ENCODE peak calls at places on chromosomes 6 and 20, in four cellular contexts. N, G, A and C are unnamed samples.

GRCh38 chr6:41600499-41601247 is 37.6 kb upstream of the MDFI start:
- DNase-seq in N (no peak), G (no peak), A (no peak), C (no peak)

GRCh38 chr6:7390218-7390878 is 740 bp downstream of the RIOK1 start:
- DNase-seq in N (peak; percentile 13), G (no peak), A (peak; percentile 48), C (no peak)

GRCh38 chr6:52689857-52690256 is 18.9 kb downstream of the TMEM14A start:
- DNase-seq in N (no peak), G (no peak), A (no peak), C (no peak)

GRCh38 chr20:53865905-53866786 is 204.2 kb downstream of the BCAS1 start:
- DNase-seq in N (peak; percentile 50), G (no peak), A (peak; percentile 71), C (peak; percentile 99)

GRCh38 chr6:112231609-112232060 is 22.7 kb downstream of the LAMA4 start:
- DNase-seq in N (peak; percentile 68), G (no peak), A (no peak), C (no peak)

GRCh38 chr6:9140861-9141534 is 705.7 kb upstream of the SLC35B3 start:
- DNase-seq in N (peak; percentile 78), G (no peak), A (no peak), C (no peak)

GRCh38 chr6:112967974-112968373 is 620.8 kb downstream of the RFPL4B start:
- DNase-seq in N (no peak), G (no peak), A (no peak), C (no peak)

GRCh38 chr6:12354499-12354898 is 64.3 kb downstream of the EDN1 start:
- DNase-seq in N (peak; percentile 88), G (peak; percentile 95), A (peak; percentile 36), C (no peak)

GRCh38 chr20:50586531-50587232 is 76.5 kb downstream of the PTPN1 start:
- DNase-seq in N (no peak), G (no peak), A (no peak), C (no peak)

GRCh38 chr20:50589548-50590347 is 79.6 kb downstream of the PTPN1 start:
- DNase-seq in N (no peak), G (no peak), A (no peak), C (no peak)

GRCh38 chr20:50587291-50587961 is 77.2 kb downstream of the PTPN1 start:
- DNase-seq in N (no peak), G (no peak), A (no peak), C (no peak)

GRCh38 chr20:50590348-50590664 is 80.1 kb downstream of the PTPN1 start:
- DNase-seq in N (no peak), G (no peak), A (no peak), C (no peak)

DNA sequence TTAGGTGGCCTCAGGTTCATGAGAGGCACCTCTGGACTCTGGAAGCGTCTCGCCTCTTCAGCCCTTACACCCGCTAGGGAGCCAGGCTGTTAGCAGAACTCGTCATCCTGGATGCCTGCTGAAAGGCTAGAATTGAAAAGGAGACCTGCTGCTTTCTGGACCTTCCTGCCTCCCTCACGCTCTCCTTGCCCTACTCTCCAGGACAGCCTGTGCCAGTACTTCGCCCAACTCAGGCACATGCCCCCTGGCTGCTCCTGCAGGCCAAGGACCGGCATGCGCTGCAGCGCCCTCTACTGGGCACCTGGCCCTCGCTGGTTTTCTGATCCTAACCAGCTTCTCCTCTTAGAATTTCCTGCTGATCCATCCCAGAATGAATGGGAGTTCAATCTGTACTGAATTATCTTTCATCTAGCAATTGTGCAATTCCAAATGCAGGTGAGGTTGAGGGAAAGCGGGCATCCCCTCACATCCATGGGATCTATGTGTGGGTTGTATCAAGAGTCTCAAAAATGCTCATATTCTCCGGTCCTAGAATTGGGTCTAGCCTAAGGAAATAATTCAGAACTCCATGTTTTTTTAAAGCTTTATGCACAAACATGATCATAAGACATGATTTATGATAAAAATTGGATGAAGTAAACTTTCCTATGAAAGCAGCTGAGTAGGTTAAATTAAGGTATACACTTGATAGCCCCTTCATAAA is 78.0 kb downstream of the PTPN1 start:
- DNase-seq in N (peak; percentile 80), G (no peak), A (peak; percentile 74), C (peak; percentile 53)
- TF ChIP-seq CTCF in N (peak; percentile 98), G (peak; percentile 98), A (peak; percentile 100), C (peak; percentile 98)

DNA sequence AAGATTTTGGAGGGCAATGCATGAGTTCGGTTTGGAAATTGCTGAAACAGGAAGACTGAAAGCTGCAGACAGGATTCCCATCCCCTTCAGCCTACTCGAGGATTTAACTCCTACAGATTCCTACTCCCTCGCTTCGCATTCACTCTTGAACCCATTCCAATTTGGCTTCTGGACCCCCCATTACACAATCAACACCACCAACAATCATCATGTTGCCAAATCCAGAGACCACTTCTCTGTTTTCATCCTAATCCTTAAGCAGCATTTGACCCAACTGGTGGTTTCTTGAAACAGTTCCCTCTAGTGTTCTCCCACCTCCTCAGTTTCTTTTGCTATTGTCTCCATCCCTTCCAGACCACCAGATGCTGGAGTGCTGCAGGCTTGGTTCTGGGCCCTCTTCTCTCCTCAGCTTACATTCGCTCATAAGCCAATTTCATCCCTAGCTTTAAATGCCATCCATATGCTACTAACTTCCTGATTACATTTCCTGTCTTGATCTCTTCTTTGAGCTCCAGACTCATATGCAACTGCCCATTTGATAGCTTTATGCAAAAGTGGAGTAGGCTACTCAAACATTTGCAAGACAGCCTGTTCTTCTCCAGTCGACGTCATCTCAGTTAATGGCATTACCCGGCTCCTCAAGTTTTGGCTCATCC is 66.5 kb downstream of the DTNBP1 start:
- DNase-seq in N (no peak), G (no peak), A (no peak), C (no peak)
- TF ChIP-seq CTCF in N (no peak), G (no peak), A (no peak), C (no peak)

GRCh38 chr6:166997768-166998255 is 1.4 kb upstream of the CEP43 start:
- DNase-seq in N (peak; percentile 87), G (peak; percentile 32), A (peak; percentile 65), C (peak; percentile 49)
- TF ChIP-seq CTCF in N (peak; percentile 63), G (peak; percentile 65), A (no peak), C (peak; percentile 39)

DNA sequence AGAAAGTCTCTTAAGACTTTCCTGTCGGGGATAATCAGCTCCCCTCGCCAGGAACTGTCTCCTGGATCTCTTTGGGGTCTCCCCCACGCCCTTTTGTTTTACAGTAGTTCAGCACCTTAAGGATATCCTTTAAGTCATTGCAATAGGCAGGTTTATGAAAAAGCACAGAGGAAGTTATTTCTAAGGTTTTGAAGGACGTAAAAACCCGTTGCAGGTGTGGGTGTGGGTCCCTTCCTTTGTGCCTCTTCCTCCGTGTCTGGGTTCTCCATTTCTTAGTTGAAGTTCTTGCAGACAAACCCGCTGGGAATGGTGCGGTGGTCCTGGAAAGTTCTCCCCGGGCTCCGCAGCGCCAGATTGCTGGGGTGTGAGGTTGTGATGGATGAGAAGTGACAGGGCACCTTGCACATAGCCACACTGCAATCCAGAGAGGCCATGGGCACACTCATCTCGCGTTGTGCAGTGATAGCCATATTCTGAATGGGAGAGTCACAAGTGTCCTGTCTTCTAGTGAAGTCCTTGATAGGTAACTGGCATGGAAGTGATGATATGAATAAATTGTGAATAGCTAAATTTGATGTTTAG is 65.2 kb downstream of the GTF2H5 start:
- DNase-seq in N (no peak), G (no peak), A (peak; percentile 32), C (no peak)
- TF ChIP-seq CTCF in N (no peak), G (no peak), A (no peak), C (no peak)

DNA sequence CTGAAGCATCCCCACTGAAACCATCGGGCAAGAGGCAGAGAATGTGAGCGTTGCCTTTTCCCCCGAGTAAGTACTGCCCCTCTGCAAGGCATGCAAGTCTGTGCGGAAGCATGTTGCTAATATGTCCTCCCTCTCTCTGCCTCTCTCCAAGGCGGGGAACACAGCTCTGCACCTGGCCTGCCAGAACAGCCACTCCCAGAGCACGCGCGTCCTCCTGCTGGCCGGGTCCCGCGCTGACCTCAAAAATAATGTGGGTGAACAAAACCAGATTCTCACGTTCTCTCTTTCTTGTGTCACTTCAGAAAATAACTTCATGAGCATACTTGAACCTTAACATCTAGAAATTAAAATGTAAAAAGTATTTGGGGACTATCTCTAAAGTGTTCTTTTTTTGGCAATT is 26.4 kb downstream of the LYRM2 start:
- DNase-seq in N (no peak), G (no peak), A (no peak), C (no peak)
- TF ChIP-seq CTCF in N (no peak), G (peak; percentile 19), A (peak; percentile 20), C (no peak)